ENCODE peak calls at places on chromosomes 12 and 14, in six cellular contexts. I, Y, L, F, P and Q are unnamed samples.
A peak's percentile ranks its signal among the peaks of the same experiment; 100 is the strongest.

GRCh38 chr12:132481345-132481744 is 8.6 kb upstream of the FBRSL1 start:
- DNase-seq in Y (no peak), F (no peak), P (no peak), I (no peak), L (no peak), Q (no peak)

GRCh38 chr14:64478634-64479250 is 13.4 kb downstream of the AKAP5 start:
- DNase-seq in Y (no peak), F (no peak), L (no peak), I (no peak), P (no peak), Q (no peak)

GRCh38 chr14:32682219-32682618 is 256.5 kb upstream of the NPAS3 start:
- DNase-seq in L (no peak), F (no peak), Y (peak; percentile 33), I (no peak), P (no peak), Q (no peak)

GRCh38 chr14:20302042-20302761 is 3.5 kb downstream of the TTC5 start:
- DNase-seq in F (no peak), I (no peak), Y (no peak), L (no peak), P (no peak), Q (no peak)

GRCh38 chr12:60194682-60195081 is 598.9 kb downstream of the SLC16A7 start:
- DNase-seq in P (no peak), L (no peak), Y (no peak), I (no peak), F (no peak), Q (no peak)

GRCh38 chr12:6831450-6831995 is 3.3 kb downstream of the P3H3 start:
- DNase-seq in I (no peak), P (no peak), F (no peak), L (no peak), Y (no peak), Q (no peak)

GRCh38 chr14:102980409-102980810 is 57.9 kb downstream of the AMN start:
- DNase-seq in I (no peak), F (no peak), L (no peak), Y (no peak), P (no peak), Q (no peak)

GRCh38 chr12:6367065-6367968 is 8.0 kb downstream of the SCNN1A start:
- DNase-seq in I (peak; percentile 80), P (peak; percentile 29), L (peak; percentile 44), Y (no peak), F (no peak), Q (no peak)

GRCh38 chr12:115149279-115149678 is 465.3 kb upstream of the TBX3 start:
- DNase-seq in F (no peak), P (no peak), L (no peak), Y (no peak), I (no peak), Q (no peak)

GRCh38 chr12:94730846-94731245 is 80.5 kb upstream of the TMCC3 start:
- DNase-seq in I (no peak), Y (no peak), F (no peak), P (no peak), L (no peak), Q (no peak)

GRCh38 chr12:10721654-10722501 is 1.2 kb downstream of the YBX3 start:
- DNase-seq in I (peak; percentile 57), F (peak; percentile 77), P (peak; percentile 1), Y (peak; percentile 97), L (peak; percentile 91), Q (peak; percentile 34)

GRCh38 chr12:97404549-97404948 is 58.1 kb upstream of the RMST start:
- DNase-seq in F (no peak), L (no peak), P (no peak), I (peak; percentile 47), Y (peak; percentile 42), Q (no peak)

GRCh38 chr14:99899578-99900178 is 106.5 kb downstream of the EML1 start:
- DNase-seq in L (no peak), I (no peak), Y (no peak), F (no peak), P (no peak), Q (no peak)

GRCh38 chr14:72236629-72237028 is 304.4 kb downstream of the RGS6 start:
- DNase-seq in L (no peak), Y (no peak), F (no peak), P (no peak), I (no peak), Q (no peak)

DNA sequence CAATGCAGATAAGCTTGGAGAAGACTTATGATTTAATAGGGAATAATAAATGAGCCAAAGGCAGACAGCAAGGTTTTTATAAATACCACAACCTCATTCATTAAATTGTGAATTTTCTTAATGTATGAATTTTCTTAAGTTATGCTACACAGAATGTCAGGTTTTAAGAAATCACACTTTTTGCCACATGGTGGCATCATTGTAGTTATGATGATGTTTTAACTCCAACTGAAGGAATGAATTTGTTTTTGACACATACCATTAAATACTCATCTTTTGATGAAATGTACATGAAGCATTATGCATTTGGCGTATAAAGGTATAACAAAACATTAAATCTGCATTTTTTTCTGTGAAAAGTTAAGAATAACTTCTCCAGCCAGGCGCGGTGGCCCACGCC is 524.1 kb upstream of the FBXO33 start:
- DNase-seq in L (no peak), Y (no peak), F (no peak), I (no peak), P (no peak), Q (no peak)
- TF ChIP-seq CTCF in L (no peak), Y (no peak), F (no peak), I (no peak), P (no peak), Q (no peak)

GRCh38 chr14:94408546-94409095 is 20.2 kb upstream of the SERPINA1 start:
- DNase-seq in F (no peak), P (no peak), L (no peak), I (no peak), Y (no peak), Q (no peak)

GRCh38 chr14:94411638-94412037 is 23.2 kb upstream of the SERPINA1 start:
- DNase-seq in Y (no peak), I (no peak), F (no peak), L (no peak), P (no peak), Q (no peak)

GRCh38 chr14:94407906-94408305 is 19.5 kb upstream of the SERPINA1 start:
- DNase-seq in L (no peak), Y (no peak), F (no peak), I (no peak), P (no peak), Q (no peak)

DNA sequence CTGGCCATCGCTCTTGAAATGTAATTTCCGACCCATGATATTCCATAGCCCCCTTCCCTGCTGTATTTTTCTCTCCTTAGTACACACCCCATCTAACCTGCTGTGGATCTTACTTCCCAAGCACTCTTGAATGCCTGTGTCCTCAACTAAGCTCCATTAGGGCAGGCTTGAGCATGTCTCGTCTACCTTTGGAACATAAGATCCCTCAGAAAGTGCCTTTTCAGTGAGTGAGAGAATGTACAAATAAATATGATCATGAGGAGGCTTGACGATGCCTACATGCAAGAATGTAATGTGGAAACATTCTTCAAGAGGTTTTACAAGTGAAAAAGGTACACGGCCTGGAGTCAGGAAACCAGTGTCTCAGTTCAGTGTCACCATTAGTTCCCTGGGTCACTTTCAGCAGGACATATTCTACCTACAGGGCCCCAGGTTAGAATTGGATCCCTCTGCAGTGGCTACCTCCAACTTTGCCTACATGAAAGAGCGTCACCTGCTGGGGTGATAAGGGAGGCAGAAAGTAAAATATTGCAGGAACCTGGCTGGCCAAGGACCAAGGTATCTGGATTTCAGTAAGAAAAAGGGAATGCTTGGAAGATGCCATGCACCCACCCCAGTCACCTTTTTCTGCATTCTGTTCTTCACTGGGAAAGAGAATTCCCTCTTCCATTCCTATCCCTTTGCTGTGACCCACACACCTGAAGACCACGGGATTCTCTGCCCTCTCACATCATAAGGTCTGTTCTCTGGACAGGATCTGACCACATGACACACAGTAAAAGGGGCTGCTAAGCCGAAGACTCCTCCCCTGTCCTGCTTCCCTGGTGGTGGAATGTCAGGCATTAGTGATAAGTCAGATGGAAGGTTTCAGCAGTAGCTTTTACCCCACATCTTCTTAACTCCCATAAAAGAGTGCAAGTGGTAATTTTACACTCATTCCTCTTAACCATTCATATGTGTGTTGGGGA is 24.6 kb upstream of the SERPINA1 start:
- DNase-seq in I (no peak), F (no peak), L (no peak), Y (no peak), P (no peak), Q (no peak)
- TF ChIP-seq CTCF in I (peak; percentile 19), F (no peak), L (peak; percentile 33), Y (no peak), P (no peak), Q (no peak)

GRCh38 chr12:108371801-108372344 is 32.8 kb upstream of the CMKLR1 start:
- DNase-seq in L (no peak), Y (no peak), I (no peak), P (no peak), F (no peak), Q (no peak)

GRCh38 chr12:108369736-108370396 is 30.8 kb upstream of the CMKLR1 start:
- DNase-seq in L (no peak), F (no peak), P (no peak), Y (no peak), I (no peak), Q (no peak)

GRCh38 chr12:108375986-108376663 is 37.0 kb upstream of the CMKLR1 start:
- DNase-seq in P (no peak), Y (no peak), L (no peak), F (no peak), I (no peak), Q (no peak)

GRCh38 chr12:108374596-108375320 is 35.6 kb upstream of the CMKLR1 start:
- DNase-seq in I (no peak), Y (no peak), F (peak; percentile 43), P (no peak), L (no peak), Q (no peak)

DNA sequence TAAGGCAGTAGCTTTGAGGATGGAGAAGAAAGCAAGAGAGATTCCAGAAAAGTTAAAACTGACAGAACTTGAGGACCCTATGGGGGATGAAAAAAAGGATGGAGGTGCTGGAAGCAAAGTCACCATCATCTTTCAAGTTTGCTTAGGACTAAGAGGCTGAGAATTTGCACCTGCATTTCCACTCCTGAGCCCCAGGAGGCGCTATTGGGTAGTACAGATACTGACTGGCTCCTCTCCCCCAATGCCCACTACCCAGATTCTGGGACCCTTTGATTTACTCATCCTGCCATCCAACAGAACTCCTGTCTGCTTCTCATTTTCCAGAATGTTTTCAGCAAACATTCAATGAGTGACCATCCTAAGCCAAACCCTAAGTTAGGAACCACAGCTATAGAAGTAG is 34.0 kb upstream of the CMKLR1 start:
- DNase-seq in I (no peak), P (no peak), Y (no peak), F (no peak), L (no peak), Q (no peak)
- TF ChIP-seq CTCF in I (no peak), P (no peak), Y (no peak), F (no peak), L (no peak), Q (no peak)

DNA sequence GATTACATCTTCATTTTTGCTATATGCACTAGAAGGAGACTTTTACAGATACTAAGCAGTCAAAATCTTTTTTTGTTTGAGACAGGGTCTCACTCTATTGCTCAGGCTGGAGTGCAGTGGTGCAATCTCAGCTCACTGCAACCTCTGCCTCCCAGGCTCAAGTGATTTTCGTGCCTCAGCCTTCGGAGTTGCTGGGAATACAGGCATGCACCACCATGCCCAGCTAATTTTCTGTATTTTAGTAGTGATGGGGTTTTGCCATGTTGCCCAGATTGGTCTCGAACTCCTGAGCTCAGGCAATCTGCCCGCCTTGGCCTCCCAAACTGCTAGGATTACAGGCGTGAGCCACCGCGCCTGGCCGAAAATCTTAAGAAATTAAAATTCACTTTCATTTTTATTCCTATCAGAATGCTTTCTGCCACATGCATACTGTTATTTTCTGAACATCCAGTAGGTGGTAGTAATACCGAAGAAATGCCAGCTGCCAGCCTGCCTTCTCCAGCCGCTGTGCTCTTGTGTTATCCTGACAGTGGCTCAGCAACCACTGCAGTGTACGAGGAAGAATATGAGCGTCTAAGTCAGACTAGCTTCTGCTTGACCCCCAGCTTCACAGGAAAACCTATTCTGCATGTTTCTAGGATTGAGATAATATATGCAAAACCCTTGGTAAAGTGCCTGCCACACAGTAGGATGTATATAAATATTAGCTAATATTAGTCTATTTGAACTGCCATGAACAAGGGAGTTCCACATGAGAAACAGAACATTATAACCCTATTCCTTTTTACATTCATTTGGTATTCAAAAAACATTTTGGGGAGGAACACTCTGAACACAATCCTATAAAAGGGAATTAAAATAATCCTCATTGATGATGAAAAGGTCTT is 54.2 kb downstream of the RPAP3 start:
- DNase-seq in I (peak; percentile 34), F (peak; percentile 71), L (peak; percentile 65), P (peak; percentile 40), Y (peak; percentile 70), Q (no peak)
- TF ChIP-seq CTCF in I (peak; percentile 56), F (peak; percentile 72), L (peak; percentile 82), P (peak; percentile 72), Y (peak; percentile 61), Q (peak; percentile 79)